ENCODE peak calls at places on chromosomes 7 and 10, in seven cellular contexts. K is CD8-positive, alpha-beta T cell; Y is ascending aorta; G is tibial artery; Q is A549; P is psoas muscle; Z is heart left ventricle. V is an unnamed sample. For H3K4me1, the result is how much of the 10 kb centered on the place peaks cover.

GRCh38 chr7:104843198-104843597 is 170.8 kb upstream of the KMT2E start:
- DNase-seq in K (no peak), Y (no peak), G (no peak), Q (no peak), P (no peak), Z (no peak), V (no peak)

GRCh38 chr7:115805458-115805857 is 225.1 kb downstream of the TFEC start:
- DNase-seq in K (no peak), Y (no peak), G (no peak), Q (no peak), P (no peak), Z (no peak), V (no peak)

GRCh38 chr7:68276725-68277124 is 1280.1 kb downstream of the TYW1 start:
- DNase-seq in K (no peak), Y (no peak), G (no peak), Q (no peak), P (no peak), Z (no peak), V (no peak)

GRCh38 chr10:110151467-110151866 is 55.9 kb upstream of the MXI1 start:
- DNase-seq in K (no peak), Y (no peak), G (no peak), Q (no peak), P (no peak), Z (no peak), V (no peak)

GRCh38 chr10:117197189-117197588 is at the start of gene KCNK18:
- DNase-seq in K (no peak), Y (no peak), G (no peak), Q (no peak), P (no peak), Z (no peak), V (no peak)

GRCh38 chr7:120926943-120927346 is 23.6 kb upstream of the ING3 start:
- DNase-seq in K (no peak), Y (no peak), G (no peak), Q (no peak), P (no peak), Z (no peak), V (no peak)

GRCh38 chr10:110700947-110701617 is 56.9 kb downstream of the RBM20 start:
- DNase-seq in K (no peak), Y (no peak), G (no peak), Q (no peak), P (no peak), Z (no peak), V (no peak)

GRCh38 chr7:70051726-70052125 is 453.5 kb downstream of the AUTS2 start:
- DNase-seq in K (no peak), Y (no peak), G (no peak), Q (no peak), P (no peak), Z (no peak), V (no peak)

GRCh38 chr10:14665304-14665703 is 109.4 kb downstream of the FAM107B start:
- DNase-seq in K (no peak), Y (no peak), G (no peak), Q (no peak), P (no peak), Z (no peak), V (no peak)

GRCh38 chr7:82595176-82595575 is 151.6 kb upstream of the CACNA2D1 start:
- DNase-seq in K (no peak), Y (no peak), G (no peak), Q (no peak), P (no peak), Z (no peak), V (no peak)

GRCh38 chr7:99141756-99142726 is 1.9 kb downstream of the SMURF1 start:
- DNase-seq in K (peak), Y (no peak), G (peak), Q (peak), P (peak), Z (peak), V (peak)

GRCh38 chr10:26334232-26334931 is 103.8 kb upstream of the APBB1IP start:
- DNase-seq in K (no peak), Y (no peak), G (no peak), Q (no peak), P (no peak), Z (no peak), V (no peak)

GRCh38 chr10:79048639-79049550 is 19.9 kb upstream of the ZMIZ1 start:
- DNase-seq in K (no peak), Y (no peak), G (peak), Q (no peak), P (no peak), Z (no peak), V (no peak)

GRCh38 chr10:70615784-70616511 is 13.4 kb upstream of the PRF1 start:
- DNase-seq in K (no peak), Y (no peak), G (no peak), Q (no peak), P (no peak), Z (no peak), V (no peak)

GRCh38 chr10:95290801-95291633 is at the start of gene PDLIM1:
- DNase-seq in K (no peak), Y (no peak), G (peak), Q (peak), P (peak), Z (peak), V (peak)

GRCh38 chr10:43417950-43418768 is 9.2 kb upstream of the HNRNPF start:
- DNase-seq in K (no peak), Y (no peak), G (no peak), Q (no peak), P (no peak), Z (no peak), V (no peak)

GRCh38 chr7:75638607-75639070 is 100.1 kb downstream of the HIP1 start:
- DNase-seq in K (no peak), Y (no peak), G (peak), Q (no peak), P (peak), Z (peak), V (peak)

GRCh38 chr10:113947138-113948011 is 92.9 kb downstream of the NHLRC2 start:
- DNase-seq in K (no peak), Y (no peak), G (no peak), Q (no peak), P (no peak), Z (no peak), V (no peak)

GRCh38 chr10:92790449-92790848 is 57.9 kb upstream of the EXOC6 start:
- DNase-seq in K (no peak), Y (no peak), G (no peak), Q (no peak), P (no peak), Z (no peak), V (no peak)

GRCh38 chr10:127563718-127564553 is 14.8 kb downstream of the NPS start:
- DNase-seq in K (no peak), Y (no peak), G (no peak), Q (peak), P (no peak), Z (no peak), V (peak)

GRCh38 chr7:106313456-106313891 is 28.7 kb upstream of the NAMPT start:
- DNase-seq in K (no peak), Y (no peak), G (no peak), Q (no peak), P (no peak), Z (no peak), V (no peak)

GRCh38 chr10:17464545-17464944 is 10.2 kb upstream of the ST8SIA6 start:
- DNase-seq in K (no peak), Y (no peak), G (no peak), Q (no peak), P (no peak), Z (no peak), V (no peak)

GRCh38 chr7:107505997-107506682 is 36.3 kb downstream of the GPR22 start:
- DNase-seq in K (no peak), Y (no peak), G (no peak), Q (no peak), P (no peak), Z (no peak), V (no peak)

DNA sequence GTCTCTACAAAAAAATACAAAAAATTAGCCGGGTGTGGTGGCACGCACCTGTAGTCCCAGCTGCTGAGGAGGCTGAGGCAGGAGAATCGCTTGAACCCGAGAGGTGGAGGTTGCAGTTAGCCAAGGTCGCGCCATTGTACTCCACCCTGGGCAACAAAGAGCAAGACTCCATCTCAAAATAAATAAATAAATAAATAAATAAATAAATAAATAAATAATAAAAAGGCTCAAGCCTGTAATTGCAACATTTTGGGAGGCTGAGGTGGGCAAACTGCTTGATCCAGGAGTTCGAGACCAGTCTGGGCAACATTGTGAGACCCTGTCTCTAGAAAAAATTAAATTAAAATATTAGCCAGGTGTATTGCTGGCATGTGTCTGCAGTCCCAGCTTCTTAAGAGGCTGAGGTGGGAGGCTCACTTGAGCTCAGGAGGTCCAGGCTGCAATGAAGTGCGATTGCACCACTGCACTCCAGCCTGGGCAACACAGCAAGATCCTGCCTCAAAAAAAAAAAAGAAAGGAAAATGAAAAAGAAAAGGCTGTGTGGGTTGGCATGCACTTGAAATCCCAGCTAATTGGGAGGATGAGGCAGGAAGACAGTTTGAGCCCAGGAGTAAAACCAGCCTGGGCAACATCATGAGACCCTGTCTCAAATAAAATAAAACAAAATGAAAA is 27.6 kb upstream of the SRGN start:
- DNase-seq in K (no peak), Y (no peak), G (no peak), Q (no peak), P (no peak), Z (no peak), V (no peak)
- H3K4me1 ChIP-seq in K (under half), Y (under half), G (under half), Q (under half), P (under half), Z (under half), V (under half)

GRCh38 chr7:92729751-92730150 is 106.6 kb downstream of the CDK6 start:
- DNase-seq in K (no peak), Y (no peak), G (no peak), Q (no peak), P (no peak), Z (no peak), V (no peak)

GRCh38 chr7:92725161-92725925 is 111.0 kb downstream of the CDK6 start:
- DNase-seq in K (no peak), Y (no peak), G (no peak), Q (no peak), P (no peak), Z (no peak), V (no peak)

GRCh38 chr7:92730808-92731207 is 105.6 kb downstream of the CDK6 start:
- DNase-seq in K (no peak), Y (no peak), G (no peak), Q (no peak), P (no peak), Z (no peak), V (no peak)

GRCh38 chr7:92729172-92729571 is 107.2 kb downstream of the CDK6 start:
- DNase-seq in K (no peak), Y (no peak), G (no peak), Q (no peak), P (no peak), Z (no peak), V (no peak)

GRCh38 chr7:92727755-92728154 is 108.6 kb downstream of the CDK6 start:
- DNase-seq in K (no peak), Y (no peak), G (no peak), Q (no peak), P (no peak), Z (no peak), V (no peak)
- H3K4me1 ChIP-seq in K (under half), Y (under half), G (under half), Q (under half), P (under half), Z (under half), V (under half)

GRCh38 chr10:132178046-132178445 is 8.7 kb upstream of the DPYSL4 start:
- DNase-seq in K (no peak), Y (no peak), G (no peak), Q (no peak), P (peak), Z (no peak), V (no peak)
- H3K4me1 ChIP-seq in K (under half), Y (under half), G (under half), Q (under half), P (under half), Z (under half), V (under half)

GRCh38 chr7:130145424-130146106 is 59.6 kb downstream of the TMEM209 start:
- DNase-seq in K (no peak), Y (no peak), G (no peak), Q (no peak), P (no peak), Z (no peak), V (no peak)
- H3K4me1 ChIP-seq in K (under half), Y (under half), G (under half), Q (under half), P (under half), Z (under half), V (under half)

GRCh38 chr10:30215131-30215530 is 133.9 kb downstream of the MTPAP start:
- DNase-seq in K (no peak), Y (no peak), G (no peak), Q (no peak), P (no peak), Z (no peak), V (no peak)
- H3K4me1 ChIP-seq in K (under half), Y (under half), G (under half), Q (under half), P (under half), Z (under half), V (under half)

DNA sequence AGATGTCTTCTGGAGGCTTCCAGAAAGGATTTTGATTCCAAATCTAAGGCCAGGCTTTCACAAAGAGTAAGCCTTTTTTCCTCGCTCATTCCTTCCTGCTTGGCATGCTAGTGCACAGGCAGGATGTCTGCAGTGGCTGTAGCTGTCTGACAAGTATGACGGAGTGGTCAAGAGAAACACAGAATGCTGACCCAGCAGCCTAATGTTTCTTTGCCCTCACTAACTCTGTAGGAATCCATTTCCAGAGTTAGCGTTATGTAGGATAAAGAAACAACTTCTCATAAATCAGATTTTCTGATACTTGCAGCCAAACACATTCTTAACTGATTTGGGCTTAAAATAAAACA is 190.8 kb upstream of the AGK start:
- DNase-seq in K (no peak), Y (no peak), G (no peak), Q (no peak), P (no peak), Z (no peak), V (no peak)
- H3K4me1 ChIP-seq in K (under half), Y (under half), G (under half), Q (under half), P (under half), Z (under half), V (under half)

GRCh38 chr10:132406181-132406580 is 9.2 kb downstream of the PWWP2B start:
- DNase-seq in K (no peak), Y (no peak), G (no peak), Q (no peak), P (no peak), Z (no peak), V (no peak)

GRCh38 chr10:132404911-132405462 is 8.0 kb downstream of the PWWP2B start:
- DNase-seq in K (no peak), Y (no peak), G (no peak), Q (no peak), P (no peak), Z (no peak), V (no peak)

GRCh38 chr10:132406750-132407149 is 9.8 kb downstream of the PWWP2B start:
- DNase-seq in K (no peak), Y (no peak), G (no peak), Q (no peak), P (no peak), Z (no peak), V (no peak)

GRCh38 chr10:132404169-132404880 is 7.3 kb downstream of the PWWP2B start:
- DNase-seq in K (no peak), Y (no peak), G (no peak), Q (no peak), P (peak), Z (no peak), V (no peak)

DNA sequence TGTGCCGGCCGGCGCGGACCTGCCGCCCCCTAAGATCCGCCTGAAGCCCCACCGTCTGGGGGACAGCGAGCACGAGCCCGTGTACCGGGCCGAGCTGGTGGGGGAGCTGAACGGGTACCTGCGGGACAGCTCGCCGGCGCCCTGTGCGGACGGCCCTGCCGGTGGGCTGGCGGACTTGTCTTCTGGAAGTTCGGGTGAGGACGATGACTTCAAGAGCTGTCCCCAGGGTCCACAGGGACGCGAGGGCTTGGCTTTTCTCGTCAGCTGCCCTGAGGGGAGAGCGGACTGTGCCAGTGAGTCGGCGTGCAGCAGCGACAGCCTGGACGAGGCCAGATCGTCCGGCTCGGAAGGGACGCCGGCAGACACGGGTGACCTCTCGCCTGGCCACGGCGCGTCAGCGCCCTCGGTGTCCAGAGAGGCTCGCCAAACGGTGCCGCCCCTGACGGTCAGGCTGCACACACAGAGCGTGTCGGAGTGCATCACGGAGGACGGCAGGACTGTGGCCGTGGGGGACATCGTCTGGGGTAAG is 8.5 kb downstream of the PWWP2B start:
- DNase-seq in K (no peak), Y (no peak), G (no peak), Q (no peak), P (no peak), Z (no peak), V (no peak)
- H3K4me1 ChIP-seq in K (under half), Y (under half), G (under half), Q (under half), P (under half), Z (under half), V (under half)

GRCh38 chr10:46091080-46091833 is 45.2 kb upstream of the MSMB start:
- DNase-seq in K (no peak), Y (no peak), G (no peak), Q (no peak), P (no peak), Z (no peak), V (no peak)
- H3K4me1 ChIP-seq in K (half or more), Y (under half), G (under half), Q (under half), P (under half), Z (under half), V (under half)